ENCODE peak calls at places on chromosomes 6 and 20, in ten cellular contexts. I, Q, E, M, N, W, X, C, B and U are unnamed samples.

GRCh38 chr6:41966961-41967311 is 25.3 kb upstream of the CCND3 start:
- DNase-seq in I (peak; percentile 40), Q (no peak), E (peak; percentile 71), M (no peak), N (no peak), W (no peak), X (no peak), C (no peak), B (no peak), U (no peak)

GRCh38 chr20:44678247-44678646 is 26.7 kb upstream of the ADA start:
- DNase-seq in I (no peak), Q (no peak), E (no peak), M (no peak), N (no peak), W (no peak), X (no peak), C (no peak), B (no peak), U (no peak)

GRCh38 chr6:45199554-45199953 is 128.6 kb upstream of the RUNX2 start:
- DNase-seq in I (no peak), Q (no peak), E (no peak), M (no peak), N (no peak), W (no peak), X (no peak), C (no peak), B (no peak), U (no peak)

GRCh38 chr6:100363651-100364050 is 101.1 kb downstream of the SIM1 start:
- DNase-seq in I (no peak), Q (no peak), E (no peak), M (no peak), N (no peak), W (no peak), X (no peak), C (no peak), B (no peak), U (no peak)

GRCh38 chr6:170082531-170083187 is 208.2 kb downstream of the DLL1 start:
- DNase-seq in I (no peak), Q (no peak), E (peak; percentile 12), M (no peak), N (no peak), W (peak; percentile 15), X (no peak), C (no peak), B (no peak), U (no peak)

GRCh38 chr20:56758706-56759105 is 129.6 kb downstream of the TFAP2C start:
- DNase-seq in I (no peak), Q (no peak), E (no peak), M (no peak), N (no peak), W (no peak), X (no peak), C (no peak), B (no peak), U (no peak)

GRCh38 chr6:129686941-129687627 is 22.9 kb downstream of the ARHGAP18 start:
- DNase-seq in I (no peak), Q (peak; percentile 36), E (no peak), M (peak; percentile 59), N (no peak), W (peak; percentile 59), X (no peak), C (peak; percentile 21), B (no peak), U (no peak)

GRCh38 chr6:90343581-90343980 is 46.9 kb upstream of the BACH2 start:
- DNase-seq in I (no peak), Q (no peak), E (peak; percentile 54), M (no peak), N (no peak), W (no peak), X (no peak), C (no peak), B (no peak), U (no peak)

GRCh38 chr6:131534654-131534956 is 38.4 kb upstream of the ARG1 start:
- DNase-seq in I (no peak), Q (no peak), E (no peak), M (no peak), N (no peak), W (no peak), X (no peak), C (no peak), B (no peak), U (no peak)

GRCh38 chr20:35909796-35910195 is 44.5 kb downstream of the SCAND1 start:
- DNase-seq in I (no peak), Q (no peak), E (no peak), M (no peak), N (no peak), W (no peak), X (no peak), C (no peak), B (no peak), U (no peak)

GRCh38 chr20:12966468-12967085 is 42.2 kb upstream of the SPTLC3 start:
- DNase-seq in I (peak; percentile 30), Q (no peak), E (peak; percentile 75), M (peak; percentile 44), N (peak; percentile 20), W (no peak), X (no peak), C (no peak), B (no peak), U (peak; percentile 43)

GRCh38 chr6:90284236-90284744 is 12.4 kb downstream of the BACH2 start:
- DNase-seq in I (no peak), Q (peak; percentile 75), E (peak; percentile 90), M (no peak), N (no peak), W (peak; percentile 52), X (no peak), C (peak; percentile 47), B (no peak), U (no peak)

GRCh38 chr20:35013421-35014411 is 58.0 kb downstream of the MYH7B start:
- DNase-seq in I (no peak), Q (no peak), E (no peak), M (no peak), N (no peak), W (no peak), X (no peak), C (no peak), B (peak; percentile 15), U (no peak)

GRCh38 chr6:144315226-144315980 is 30.3 kb downstream of the UTRN start:
- DNase-seq in I (no peak), Q (no peak), E (no peak), M (peak; percentile 58), N (no peak), W (no peak), X (no peak), C (no peak), B (no peak), U (no peak)

GRCh38 chr6:159701413-159701999 is 8.5 kb upstream of the SOD2 start:
- DNase-seq in I (no peak), Q (peak; percentile 8), E (peak; percentile 77), M (no peak), N (no peak), W (no peak), X (no peak), C (no peak), B (no peak), U (no peak)

GRCh38 chr6:157216570-157216969 is 106.7 kb downstream of the TMEM242 start:
- DNase-seq in I (no peak), Q (no peak), E (peak; percentile 7), M (no peak), N (no peak), W (no peak), X (no peak), C (no peak), B (no peak), U (no peak)

GRCh38 chr6:155303361-155303870 is 10.9 kb downstream of the TFB1M start:
- DNase-seq in I (no peak), Q (no peak), E (no peak), M (no peak), N (no peak), W (no peak), X (no peak), C (no peak), B (no peak), U (no peak)

GRCh38 chr6:51855310-51856082 is 231.9 kb downstream of the PKHD1 start:
- DNase-seq in I (peak; percentile 43), Q (peak; percentile 2), E (peak; percentile 94), M (peak; percentile 54), N (peak; percentile 85), W (no peak), X (peak; percentile 70), C (no peak), B (peak; percentile 82), U (peak; percentile 78)

GRCh38 chr6:30489081-30490030 is at the start of gene HLA-E:
- DNase-seq in I (peak; percentile 98), Q (peak; percentile 88), E (peak; percentile 99), M (peak; percentile 97), N (peak; percentile 99), W (peak; percentile 93), X (peak; percentile 95), C (peak; percentile 92), B (peak; percentile 78), U (peak; percentile 93)

GRCh38 chr20:44208770-44209169 is 1.8 kb downstream of the OSER1 start:
- DNase-seq in I (no peak), Q (no peak), E (peak; percentile 59), M (no peak), N (no peak), W (no peak), X (no peak), C (no peak), B (no peak), U (no peak)

GRCh38 chr6:32830936-32831335 is 7.6 kb downstream of the TAP2 start:
- DNase-seq in I (no peak), Q (no peak), E (no peak), M (no peak), N (no peak), W (no peak), X (no peak), C (no peak), B (no peak), U (no peak)

GRCh38 chr6:108961077-108961476 is 112.9 kb downstream of the ARMC2 start:
- DNase-seq in I (no peak), Q (no peak), E (no peak), M (no peak), N (no peak), W (no peak), X (no peak), C (no peak), B (no peak), U (no peak)

GRCh38 chr6:161151660-161152526 is 122.0 kb downstream of the AGPAT4 start:
- DNase-seq in I (no peak), Q (no peak), E (no peak), M (no peak), N (peak; percentile 46), W (no peak), X (no peak), C (no peak), B (no peak), U (no peak)